ENCODE peak calls at places on chromosome 19, in eight cellular contexts. I, O, X, V, G, H, R and B are unnamed samples.

GRCh38 chr19:802888-803561 is 5.8 kb downstream of the PTBP1 start:
- DNase-seq in I (no peak), O (no peak), X (no peak), V (no peak), G (no peak), H (no peak), R (no peak), B (no peak)

GRCh38 chr19:46579286-46579944 is 21.7 kb upstream of the CALM3 start:
- DNase-seq in I (peak), O (no peak), X (no peak), V (no peak), G (no peak), H (no peak), R (peak), B (no peak)

GRCh38 chr19:46520616-46521015 is 24.9 kb upstream of the PNMA8B start:
- DNase-seq in I (no peak), O (no peak), X (no peak), V (no peak), G (no peak), H (no peak), R (no peak), B (no peak)

GRCh38 chr19:17554968-17555479 is 425 bp upstream of the COLGALT1 start:
- DNase-seq in I (no peak), O (no peak), X (no peak), V (no peak), G (no peak), H (no peak), R (no peak), B (no peak)

GRCh38 chr19:7550987-7551761 is 15.7 kb downstream of the PNPLA6 start:
- DNase-seq in I (peak), O (peak), X (no peak), V (no peak), G (peak), H (no peak), R (no peak), B (no peak)

GRCh38 chr19:16525751-16526481 is 16.3 kb downstream of the CHERP start:
- DNase-seq in I (no peak), O (no peak), X (no peak), V (no peak), G (no peak), H (no peak), R (no peak), B (no peak)

GRCh38 chr19:4390862-4391693 is 9.3 kb downstream of the SH3GL1 start:
- DNase-seq in I (no peak), O (peak), X (no peak), V (no peak), G (no peak), H (no peak), R (no peak), B (no peak)

GRCh38 chr19:23116802-23117571 is at the start of gene ZNF730:
- DNase-seq in I (peak), O (peak), X (peak), V (no peak), G (peak), H (peak), R (no peak), B (no peak)

GRCh38 chr19:45153339-45154063 is 7.3 kb downstream of the NKPD1 start:
- DNase-seq in I (peak), O (peak), X (no peak), V (no peak), G (no peak), H (no peak), R (no peak), B (peak)

GRCh38 chr19:5914358-5914774 is 312 bp downstream of the CAPS start:
- DNase-seq in I (no peak), O (no peak), X (no peak), V (no peak), G (no peak), H (no peak), R (no peak), B (no peak)

GRCh38 chr19:42191855-42192254 is 25.6 kb downstream of the DEDD2 start:
- DNase-seq in I (peak), O (peak), X (peak), V (peak), G (peak), H (peak), R (no peak), B (no peak)

GRCh38 chr19:8655340-8655709 is 24.9 kb downstream of the NFILZ start:
- DNase-seq in I (no peak), O (no peak), X (no peak), V (no peak), G (no peak), H (no peak), R (no peak), B (no peak)

GRCh38 chr19:17337675-17338439 is 504 bp downstream of the GTPBP3 start:
- DNase-seq in I (no peak), O (no peak), X (no peak), V (no peak), G (peak), H (no peak), R (peak), B (no peak)

GRCh38 chr19:36128392-36128736 is 11.5 kb upstream of the CAPNS1 start:
- DNase-seq in I (no peak), O (no peak), X (no peak), V (no peak), G (no peak), H (no peak), R (no peak), B (no peak)

GRCh38 chr19:7268737-7269098 is 25.5 kb downstream of the INSR start:
- DNase-seq in I (no peak), O (no peak), X (no peak), V (no peak), G (no peak), H (no peak), R (no peak), B (no peak)

GRCh38 chr19:42254083-42254849 is 662 bp downstream of the ERF start:
- DNase-seq in I (peak), O (peak), X (no peak), V (peak), G (no peak), H (no peak), R (peak), B (no peak)

GRCh38 chr19:4310247-4311121 is 6.1 kb downstream of the FSD1 start:
- DNase-seq in I (no peak), O (no peak), X (no peak), V (no peak), G (no peak), H (no peak), R (no peak), B (no peak)